ENCODE peak calls at places on chromosomes 12 and 14, in ten cellular contexts. M, Z, T, G, O, N, Y, D, R and C are unnamed samples.

GRCh38 chr14:102437997-102438922 is 71.3 kb downstream of the ANKRD9 start:
- DNase-seq in M (peak; percentile 36), Z (peak; percentile 82), T (peak; percentile 75), G (peak; percentile 73), O (peak; percentile 88), N (peak; percentile 91), Y (peak; percentile 86), D (peak; percentile 94), R (peak; percentile 79), C (peak; percentile 95)

GRCh38 chr14:100617715-100618693 is 30.8 kb upstream of the BEGAIN start:
- DNase-seq in M (no peak), Z (no peak), T (no peak), G (no peak), O (no peak), N (no peak), Y (no peak), D (peak; percentile 26), R (no peak), C (no peak)

GRCh38 chr14:54603362-54603761 is 36.4 kb downstream of the SAMD4A start:
- DNase-seq in M (no peak), Z (peak; percentile 86), T (no peak), G (no peak), O (no peak), N (no peak), Y (no peak), D (no peak), R (no peak), C (no peak)

GRCh38 chr12:98490491-98491453 is 24.6 kb upstream of the TMPO start:
- DNase-seq in M (peak; percentile 82), Z (peak; percentile 90), T (peak; percentile 90), G (peak; percentile 88), O (peak; percentile 94), N (peak; percentile 84), Y (peak; percentile 73), D (peak; percentile 76), R (peak; percentile 96), C (peak; percentile 88)

GRCh38 chr12:122458105-122459035 is 35.9 kb upstream of the CLIP1 start:
- DNase-seq in M (no peak), Z (no peak), T (no peak), G (no peak), O (no peak), N (no peak), Y (no peak), D (no peak), R (no peak), C (no peak)

GRCh38 chr12:61993734-61994345 is 266.4 kb upstream of the USP15 start:
- DNase-seq in M (no peak), Z (peak; percentile 61), T (no peak), G (no peak), O (peak; percentile 15), N (no peak), Y (no peak), D (no peak), R (no peak), C (no peak)

GRCh38 chr14:36502558-36503508 is 17.2 kb downstream of the NKX2-1 start:
- DNase-seq in M (no peak), Z (no peak), T (no peak), G (no peak), O (no peak), N (no peak), Y (no peak), D (no peak), R (peak; percentile 32), C (no peak)

GRCh38 chr14:100532154-100532915 is 54.9 kb downstream of the BEGAIN start:
- DNase-seq in M (no peak), Z (no peak), T (no peak), G (no peak), O (no peak), N (no peak), Y (no peak), D (peak; percentile 48), R (no peak), C (peak; percentile 37)

GRCh38 chr14:68794130-68794855 is 1.4 kb upstream of the ZFP36L1 start:
- DNase-seq in M (peak; percentile 78), Z (peak; percentile 71), T (peak; percentile 85), G (no peak), O (peak; percentile 60), N (peak; percentile 89), Y (peak; percentile 90), D (peak; percentile 60), R (peak; percentile 95), C (peak; percentile 97)

GRCh38 chr14:36767603-36768281 is 106.1 kb downstream of the PAX9 start:
- DNase-seq in M (no peak), Z (peak; percentile 64), T (no peak), G (no peak), O (no peak), N (no peak), Y (no peak), D (no peak), R (no peak), C (no peak)

GRCh38 chr14:104889374-104889755 is 24.3 kb downstream of the CEP170B start:
- DNase-seq in M (no peak), Z (no peak), T (no peak), G (no peak), O (peak; percentile 4), N (peak; percentile 49), Y (no peak), D (no peak), R (no peak), C (peak; percentile 54)

GRCh38 chr12:44464180-44464579 is 411.9 kb downstream of the NELL2 start:
- DNase-seq in M (no peak), Z (no peak), T (no peak), G (no peak), O (no peak), N (no peak), Y (no peak), D (no peak), R (no peak), C (no peak)

GRCh38 chr14:105711841-105712460 is 185.6 kb downstream of the TMEM121 start:
- DNase-seq in M (no peak), Z (no peak), T (peak; percentile 42), G (no peak), O (no peak), N (no peak), Y (no peak), D (peak; percentile 40), R (no peak), C (no peak)

GRCh38 chr12:122123051-122123760 is 44.6 kb downstream of the MLXIP start:
- DNase-seq in M (peak; percentile 69), Z (peak; percentile 87), T (peak; percentile 82), G (peak; percentile 69), O (peak; percentile 77), N (peak; percentile 67), Y (peak; percentile 72), D (peak; percentile 86), R (peak; percentile 82), C (peak; percentile 75)

DNA sequence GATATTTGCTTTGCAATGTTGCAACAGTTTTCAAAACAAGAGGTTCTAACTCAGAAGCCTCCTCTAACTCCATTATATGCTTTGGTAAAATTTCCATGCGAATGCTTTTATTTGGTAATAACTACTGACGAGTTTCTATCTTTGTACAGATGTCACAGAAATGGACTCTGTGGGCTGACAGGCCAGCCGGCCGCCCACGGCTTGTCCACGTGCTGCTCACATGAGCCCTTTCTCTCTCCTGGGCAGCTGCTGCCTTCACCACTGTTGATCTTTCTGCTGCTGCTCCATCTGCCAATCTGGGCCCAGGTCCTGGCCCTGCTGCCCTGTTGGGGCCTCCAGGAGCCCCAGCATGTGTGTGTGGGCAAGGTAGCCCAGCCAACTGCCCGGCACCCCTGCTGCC is 168.2 kb upstream of the TMEM132C start:
- DNase-seq in M (no peak), Z (no peak), T (no peak), G (no peak), O (no peak), N (no peak), Y (no peak), D (no peak), R (no peak), C (no peak)
- TF ChIP-seq CTCF in M (no peak), Z (no peak), T (no peak), G (no peak), O (no peak), N (no peak), Y (no peak), D (no peak), R (no peak), C (no peak)

GRCh38 chr14:51365241-51365940 is 125.3 kb downstream of the TMX1 start:
- DNase-seq in M (no peak), Z (no peak), T (no peak), G (no peak), O (no peak), N (no peak), Y (no peak), D (no peak), R (no peak), C (no peak)
- TF ChIP-seq CTCF in M (no peak), Z (no peak), T (no peak), G (no peak), O (no peak), N (no peak), Y (no peak), D (no peak), R (no peak), C (no peak)

DNA sequence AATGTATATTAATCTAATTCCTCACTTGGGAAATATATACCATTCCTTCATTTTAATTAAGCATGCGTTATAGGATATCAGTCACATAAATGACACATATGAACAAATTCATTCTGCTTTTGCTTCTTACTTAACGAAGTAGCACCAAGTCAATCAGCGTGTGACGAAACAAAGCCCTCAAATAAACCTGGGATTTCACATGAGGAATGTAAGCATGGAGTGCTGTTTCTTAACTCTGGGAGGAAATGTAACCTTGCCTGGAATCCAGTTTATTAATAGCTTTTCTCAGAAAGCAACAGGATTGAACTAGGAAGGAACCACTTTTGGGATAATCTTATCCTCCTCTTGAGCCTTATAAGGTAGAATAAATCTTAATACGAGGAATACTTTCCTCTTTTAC is 72.0 kb downstream of the NIN start:
- DNase-seq in M (no peak), Z (no peak), T (no peak), G (no peak), O (no peak), N (no peak), Y (no peak), D (no peak), R (no peak), C (no peak)
- TF ChIP-seq CTCF in M (no peak), Z (no peak), T (no peak), G (no peak), O (no peak), N (no peak), Y (no peak), D (no peak), R (no peak), C (no peak)

GRCh38 chr14:64963611-64964010 is 8.5 kb downstream of the RAB15 start:
- DNase-seq in M (no peak), Z (no peak), T (no peak), G (no peak), O (no peak), N (no peak), Y (no peak), D (no peak), R (no peak), C (no peak)
- TF ChIP-seq CTCF in M (no peak), Z (no peak), T (no peak), G (no peak), O (no peak), N (no peak), Y (no peak), D (no peak), R (no peak), C (no peak)

GRCh38 chr12:132218915-132219314 is 74.7 kb downstream of the NOC4L start:
- DNase-seq in M (peak; percentile 37), Z (peak; percentile 64), T (peak; percentile 53), G (no peak), O (peak; percentile 52), N (no peak), Y (no peak), D (peak; percentile 77), R (no peak), C (peak; percentile 49)
- TF ChIP-seq CTCF in M (peak; percentile 64), Z (peak; percentile 76), T (peak; percentile 61), G (peak; percentile 53), O (no peak), N (peak; percentile 35), Y (no peak), D (peak; percentile 48), R (no peak), C (peak; percentile 36)

GRCh38 chr12:52740591-52740990 is 36.6 kb downstream of the KRT76 start:
- DNase-seq in M (no peak), Z (peak; percentile 38), T (no peak), G (no peak), O (no peak), N (no peak), Y (no peak), D (peak; percentile 26), R (no peak), C (no peak)
- TF ChIP-seq CTCF in M (no peak), Z (no peak), T (no peak), G (no peak), O (no peak), N (no peak), Y (no peak), D (no peak), R (no peak), C (no peak)